ENCODE peak calls at places on chromosomes 13 and 19, in five cellular contexts. S is EL, X is GM23248, F is MCF 10A, H is left cardiac atrium. Q is an unnamed sample.

GRCh38 chr19:44113784-44114390 is 688 bp downstream of the ZNF225 start:
- DNase-seq in S (peak), H (peak), F (peak), X (peak), Q (no peak)

GRCh38 chr19:10918359-10918758 is 10.1 kb downstream of the YIPF2 start:
- DNase-seq in X (no peak), S (no peak), F (no peak), H (no peak), Q (no peak)

GRCh38 chr19:44753932-44754742 is 5.6 kb downstream of the BCL3 start:
- DNase-seq in X (peak), H (peak), F (peak), S (peak), Q (peak)

GRCh38 chr13:97889803-97890202 is 63.7 kb upstream of the IPO5 start:
- DNase-seq in H (no peak), F (no peak), S (peak), X (peak), Q (no peak)

GRCh38 chr13:71661921-71662320 is 205.1 kb downstream of the DACH1 start:
- DNase-seq in H (no peak), X (no peak), F (peak), S (no peak), Q (no peak)

GRCh38 chr13:108917581-108917980 is 288.2 kb downstream of the MYO16 start:
- DNase-seq in X (peak), H (no peak), F (no peak), S (peak), Q (no peak)

GRCh38 chr19:1064661-1065605 is 2.0 kb upstream of the ARHGAP45 start:
- DNase-seq in X (peak), H (peak), S (peak), F (peak), Q (peak)

GRCh38 chr13:31131470-31131961 is 30.2 kb downstream of the HSPH1 start:
- DNase-seq in X (no peak), H (no peak), F (no peak), S (no peak), Q (no peak)

GRCh38 chr13:47858678-47859050 is 142.4 kb downstream of the SUCLA2 start:
- DNase-seq in F (peak), S (peak), X (peak), H (no peak), Q (no peak)

GRCh38 chr19:16888629-16889371 is at the start of gene F2RL3:
- DNase-seq in H (peak), S (peak), X (peak), F (no peak), Q (no peak)

GRCh38 chr13:106566682-106567420 is 1.1 kb downstream of the ARGLU1 start:
- DNase-seq in X (peak), H (peak), F (peak), S (peak), Q (peak)

GRCh38 chr13:77177646-77178045 is 149.2 kb downstream of the MYCBP2 start:
- DNase-seq in X (no peak), H (no peak), S (no peak), F (no peak), Q (no peak)

GRCh38 chr13:27379126-27379525 is 45.3 kb upstream of the GTF3A start:
- DNase-seq in F (no peak), X (no peak), S (no peak), H (no peak), Q (no peak)

GRCh38 chr13:71817335-71817734 is 49.7 kb downstream of the DACH1 start:
- DNase-seq in X (no peak), H (no peak), F (no peak), S (no peak), Q (no peak)

GRCh38 chr19:2722541-2723344 is 1.6 kb upstream of the DIRAS1 start:
- DNase-seq in X (peak), H (peak), F (peak), S (peak), Q (no peak)

GRCh38 chr13:24215732-24216131 is 55.2 kb downstream of the SPATA13 start:
- DNase-seq in X (peak), S (peak), H (peak), F (no peak), Q (no peak)

GRCh38 chr19:18046066-18046718 is 38.2 kb downstream of the ARRDC2 start:
- DNase-seq in H (peak), F (peak), X (peak), S (peak), Q (no peak)

Q was measured in effector memory CD4-positive, alpha-beta T cell.